ENCODE peak calls at places on chromosomes 3 and 15, in five cellular contexts. P, Y, R, H and C are unnamed samples.

GRCh38 chr3:184568918-184569829 is 7.6 kb downstream of the EPHB3 start:
- DNase-seq in Y (peak), P (peak), H (no peak), R (no peak), C (no peak)

GRCh38 chr3:149559525-149559924 is 85.0 kb downstream of the TM4SF4 start:
- DNase-seq in H (no peak), P (no peak), Y (no peak), R (no peak), C (no peak)

GRCh38 chr15:59550961-59551360 is 60.6 kb upstream of the GCNT3 start:
- DNase-seq in R (no peak), H (no peak), P (no peak), Y (no peak), C (no peak)

GRCh38 chr15:46316024-46316423 is 681.2 kb downstream of the SQOR start:
- DNase-seq in R (no peak), H (no peak), Y (no peak), P (no peak), C (no peak)

GRCh38 chr3:187112934-187113793 is 26.1 kb downstream of the RPL39L start:
- DNase-seq in H (peak), Y (peak), R (no peak), P (peak), C (no peak)

GRCh38 chr3:127670761-127671522 is 1.8 kb upstream of the ABTB1 start:
- DNase-seq in Y (no peak), H (no peak), P (no peak), R (no peak), C (no peak)

GRCh38 chr15:71752085-71752484 is 58.3 kb upstream of the NR2E3 start:
- DNase-seq in H (no peak), R (no peak), Y (no peak), P (no peak), C (no peak)

GRCh38 chr15:49645937-49646336 is 25.1 kb downstream of the DTWD1 start:
- DNase-seq in H (no peak), R (no peak), P (no peak), Y (peak), C (no peak)

GRCh38 chr15:64623347-64624024 is 151.9 kb downstream of the RBPMS2 start:
- DNase-seq in H (no peak), Y (no peak), P (no peak), R (no peak), C (no peak)

GRCh38 chr3:151198849-151199248 is 4.2 kb downstream of the GPR171 start:
- DNase-seq in R (no peak), Y (no peak), P (no peak), H (no peak), C (no peak)

GRCh38 chr15:68877626-68878025 is 52.7 kb upstream of the SPESP1 start:
- DNase-seq in H (no peak), R (no peak), Y (no peak), P (no peak), C (no peak)

GRCh38 chr3:112769624-112770023 is 77.0 kb downstream of the CD200R1L start:
- DNase-seq in H (no peak), P (no peak), Y (no peak), R (no peak), C (no peak)

GRCh38 chr3:15820911-15821310 is 23.1 kb upstream of the ANKRD28 start:
- DNase-seq in P (no peak), Y (no peak), R (no peak), H (no peak), C (no peak)

GRCh38 chr15:101600024-101600423 is 52.2 kb downstream of the TM2D3 start:
- DNase-seq in H (no peak), P (peak), Y (no peak), R (no peak), C (no peak)

GRCh38 chr3:160544837-160545236 is 20.5 kb downstream of the KPNA4 start:
- DNase-seq in Y (no peak), H (no peak), P (no peak), R (no peak), C (no peak)

GRCh38 chr15:60704129-60704528 is 225.2 kb upstream of the ICE2 start:
- DNase-seq in R (no peak), Y (no peak), P (no peak), H (no peak), C (no peak)

GRCh38 chr3:40079845-40080240 is 229.7 kb upstream of the EIF1B start:
- DNase-seq in H (no peak), R (no peak), P (no peak), Y (no peak), C (no peak)

GRCh38 chr3:59334585-59334984 is 284.8 kb upstream of the CFAP20DC start:
- DNase-seq in Y (no peak), R (no peak), H (no peak), P (peak), C (no peak)

GRCh38 chr3:178381971-178382370 is 154.3 kb upstream of the KCNMB2 start:
- DNase-seq in R (no peak), Y (no peak), P (no peak), H (no peak), C (no peak)

GRCh38 chr15:69080958-69081248 is 66.4 kb downstream of the NOX5 start:
- DNase-seq in Y (no peak), H (no peak), P (no peak), R (no peak), C (no peak)

GRCh38 chr15:69758291-69758771 is 305.7 kb downstream of the RPLP1 start:
- DNase-seq in Y (no peak), R (no peak), H (no peak), P (peak), C (no peak)

DNA sequence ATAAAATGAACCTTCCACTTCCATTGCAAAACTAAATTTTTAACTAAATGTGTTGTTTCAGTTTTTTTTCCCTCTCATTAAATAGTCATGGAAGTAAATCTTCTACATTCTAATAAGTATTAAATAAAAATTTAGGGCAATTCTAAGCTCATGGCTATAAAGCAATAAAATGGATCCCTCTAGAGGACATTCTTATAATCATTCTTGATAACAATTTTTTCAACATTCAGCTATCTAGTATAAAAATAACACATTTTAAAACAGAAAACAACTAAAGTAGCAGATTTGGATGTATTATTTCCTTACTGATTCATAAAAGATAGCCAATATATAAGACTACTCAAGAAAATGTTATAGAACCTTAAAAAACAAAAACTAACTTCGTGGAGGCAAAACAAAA is 393.1 kb downstream of the PLOD2 start:
- DNase-seq in P (no peak), R (no peak), Y (no peak), H (no peak), C (no peak)
- TF ChIP-seq CTCF in P (peak), R (no peak), Y (no peak), H (no peak), C (no peak)

GRCh38 chr3:140469491-140469890 is 208.4 kb upstream of the TRIM42 start:
- DNase-seq in H (no peak), P (no peak), Y (no peak), R (no peak), C (no peak)

GRCh38 chr3:140470962-140471361 is 206.9 kb upstream of the TRIM42 start:
- DNase-seq in R (no peak), P (no peak), H (no peak), Y (no peak), C (no peak)

GRCh38 chr3:140468407-140468806 is 209.5 kb upstream of the TRIM42 start:
- DNase-seq in H (no peak), Y (no peak), R (no peak), P (no peak), C (no peak)

GRCh38 chr3:140467916-140468315 is 209.9 kb upstream of the TRIM42 start:
- DNase-seq in P (no peak), H (no peak), R (no peak), Y (no peak), C (no peak)

GRCh38 chr3:140470211-140470610 is 207.7 kb upstream of the TRIM42 start:
- DNase-seq in P (no peak), R (no peak), Y (no peak), H (no peak), C (no peak)
- TF ChIP-seq CTCF in P (no peak), R (no peak), Y (no peak), H (no peak), C (no peak)

GRCh38 chr15:52331490-52332240 is 36.1 kb upstream of the MYO5C start:
- DNase-seq in P (peak), R (peak), Y (no peak), H (peak), C (no peak)
- TF ChIP-seq CTCF in P (peak), R (peak), Y (no peak), H (peak), C (no peak)

GRCh38 chr3:78745847-78746246 is 1022.0 kb downstream of the ROBO1 start:
- DNase-seq in Y (no peak), H (no peak), P (no peak), R (no peak), C (no peak)
- TF ChIP-seq CTCF in Y (no peak), H (no peak), P (no peak), R (no peak), C (no peak)

GRCh38 chr15:37034835-37035234 is 65.5 kb downstream of the MEIS2 start:
- DNase-seq in R (no peak), H (no peak), P (no peak), Y (no peak), C (no peak)

GRCh38 chr15:37035349-37035748 is 65.0 kb downstream of the MEIS2 start:
- DNase-seq in Y (no peak), H (no peak), R (no peak), P (no peak), C (no peak)

GRCh38 chr15:37037256-37037655 is 63.1 kb downstream of the MEIS2 start:
- DNase-seq in P (no peak), R (no peak), H (no peak), Y (no peak), C (no peak)

GRCh38 chr15:37032091-37032775 is 68.1 kb downstream of the MEIS2 start:
- DNase-seq in P (no peak), R (no peak), H (no peak), Y (no peak), C (no peak)

DNA sequence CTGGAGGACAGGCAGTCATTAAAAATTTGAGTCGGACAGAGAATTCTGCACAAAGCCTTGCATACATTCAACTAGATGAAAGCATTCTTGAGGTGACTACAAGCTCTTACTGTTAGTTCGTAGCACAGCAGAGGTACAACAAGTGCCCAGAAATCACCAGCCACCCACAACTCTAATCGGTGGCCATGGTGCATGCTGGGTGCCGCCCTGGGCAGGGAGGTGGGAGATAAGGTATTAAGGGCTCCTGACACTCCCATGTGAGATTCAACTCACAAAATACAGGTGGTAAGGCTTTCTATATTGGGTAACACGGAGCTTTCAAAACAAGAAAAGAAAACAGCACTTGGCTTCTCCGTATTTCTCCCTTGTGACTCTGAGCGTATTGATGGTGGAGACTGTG is 66.0 kb downstream of the MEIS2 start:
- DNase-seq in H (no peak), P (no peak), Y (no peak), R (no peak), C (no peak)
- TF ChIP-seq CTCF in H (no peak), P (no peak), Y (no peak), R (no peak), C (no peak)

DNA sequence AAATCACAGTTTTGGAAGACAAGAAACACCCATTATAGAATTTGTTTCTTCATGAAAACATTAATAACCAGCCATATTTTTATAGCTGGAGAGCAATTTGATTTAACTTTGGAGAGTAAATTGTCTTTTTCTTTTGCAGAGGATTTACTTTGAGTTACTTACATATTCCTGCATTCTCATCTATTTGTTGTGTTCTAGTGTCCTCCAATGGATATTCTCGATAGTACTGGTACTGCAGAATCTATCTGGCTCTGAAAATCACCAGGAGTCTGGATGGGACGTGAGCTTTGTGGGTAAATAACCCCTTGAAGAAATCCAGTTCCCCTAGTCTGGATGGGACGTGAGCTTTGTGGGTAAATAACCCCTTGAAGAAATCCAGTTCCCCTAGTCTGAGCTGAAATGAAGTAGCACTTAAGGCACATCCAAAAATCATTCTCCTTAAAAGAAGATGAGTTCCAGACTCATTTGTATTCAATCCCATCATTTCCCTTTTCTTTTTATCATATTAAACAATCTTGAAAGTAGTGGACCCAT is 294.1 kb upstream of the UBE2E2 start:
- DNase-seq in Y (no peak), P (no peak), R (no peak), H (no peak), C (no peak)
- TF ChIP-seq CTCF in Y (no peak), P (peak), R (no peak), H (no peak), C (no peak)

DNA sequence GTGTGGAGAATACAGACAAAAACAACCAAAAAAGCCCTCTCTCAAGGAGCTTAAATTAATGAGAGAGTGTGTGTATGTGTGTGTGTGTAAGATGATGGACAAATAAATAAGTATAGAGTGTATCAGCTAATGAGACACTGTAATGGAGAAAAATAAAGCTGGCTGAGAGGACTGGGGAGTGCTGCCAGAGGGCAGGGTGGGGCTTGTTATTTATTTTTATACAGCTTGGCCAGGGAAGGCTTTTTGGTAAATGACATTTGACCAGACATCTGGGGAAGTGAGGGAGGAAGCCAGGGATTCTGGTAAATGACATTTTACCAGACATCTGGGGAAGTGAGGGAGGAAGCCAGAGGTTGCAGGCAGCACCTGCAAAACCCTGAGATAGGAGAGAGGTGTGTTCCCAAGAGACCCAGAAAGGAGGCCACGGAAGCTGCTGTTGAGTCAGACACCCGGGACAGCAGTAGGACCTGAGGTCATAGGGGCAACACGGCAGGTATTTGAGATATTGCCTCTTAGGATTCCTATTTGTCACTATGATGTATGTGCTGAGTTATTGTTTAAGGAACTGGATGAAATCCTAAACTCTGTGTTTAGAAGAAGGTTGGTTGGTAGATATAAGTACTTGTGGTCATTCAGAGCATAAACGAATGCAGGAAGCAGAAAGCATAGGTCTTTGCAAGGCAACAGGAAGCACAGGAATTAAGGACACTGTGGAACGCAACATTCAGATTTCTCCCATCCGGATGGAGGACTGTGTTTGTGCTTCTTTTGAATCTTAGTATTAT is 2.7 kb downstream of the SV2B start:
- DNase-seq in Y (no peak), H (no peak), P (no peak), R (no peak), C (no peak)
- TF ChIP-seq CTCF in Y (no peak), H (no peak), P (no peak), R (no peak), C (no peak)

DNA sequence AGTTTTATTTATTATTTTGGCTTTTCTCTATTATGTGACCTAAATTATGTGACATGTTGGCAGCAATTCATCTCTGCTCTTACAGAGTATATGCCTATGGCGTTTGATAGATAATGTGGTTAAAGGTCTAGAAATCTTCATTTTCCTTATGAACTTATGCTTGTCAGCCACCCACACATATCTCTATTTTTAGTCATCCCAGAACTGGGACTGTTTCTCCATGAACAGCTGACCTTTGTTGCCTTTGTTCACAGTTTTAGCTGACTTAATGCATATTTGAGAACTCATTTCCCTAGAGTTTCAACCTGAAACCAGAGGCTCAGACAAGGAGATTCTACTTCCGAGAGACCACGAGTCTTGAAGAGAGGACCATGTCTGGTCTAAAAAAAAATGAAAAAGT is 176.5 kb downstream of the RAP2B start:
- DNase-seq in Y (peak), R (no peak), P (no peak), H (no peak), C (no peak)
- TF ChIP-seq CTCF in Y (no peak), R (no peak), P (no peak), H (no peak), C (no peak)

DNA sequence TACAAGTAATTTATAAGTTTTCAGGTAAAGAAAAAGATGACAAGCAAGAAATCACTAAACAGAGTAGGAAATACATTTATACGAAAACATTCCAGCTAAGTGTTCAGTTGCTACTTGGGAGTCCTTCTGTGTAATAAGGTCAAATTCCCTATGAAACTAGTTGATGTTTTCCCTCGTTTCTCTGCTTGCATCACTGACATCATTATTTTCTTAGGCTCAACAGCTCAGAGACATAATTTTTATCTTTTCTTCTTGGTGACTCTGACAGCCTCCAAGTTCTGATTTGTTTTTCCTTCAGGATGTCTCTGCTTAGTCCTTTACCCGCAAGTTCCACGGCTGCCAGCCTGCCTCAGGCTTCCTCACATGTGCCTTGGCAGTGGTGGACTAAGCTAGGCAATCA is 173.6 kb downstream of the P3H2 start:
- DNase-seq in Y (no peak), H (no peak), P (no peak), R (no peak), C (no peak)
- TF ChIP-seq CTCF in Y (no peak), H (no peak), P (no peak), R (no peak), C (no peak)

GRCh38 chr3:138284957-138285477 is 44.6 kb downstream of the NME9 start:
- DNase-seq in P (no peak), R (no peak), H (no peak), Y (no peak), C (no peak)
- TF ChIP-seq CTCF in P (no peak), R (peak), H (no peak), Y (no peak), C (no peak)